ENCODE peak calls at places on chromosomes 11 and 22, in five cellular contexts. L, E, Y, Z and Q are unnamed samples.

GRCh38 chr22:30416403-30416802 is 9.2 kb upstream of the MTFP1 start:
- DNase-seq in Z (peak), L (no peak), E (no peak), Y (no peak), Q (no peak)

GRCh38 chr11:33248416-33248957 is 8.7 kb upstream of the HIPK3 start:
- DNase-seq in Z (peak), Y (no peak), E (no peak), L (no peak), Q (no peak)

GRCh38 chr11:114319716-114320328 is 23.6 kb downstream of the NNMT start:
- DNase-seq in E (no peak), L (no peak), Y (no peak), Z (peak), Q (no peak)

GRCh38 chr11:12287009-12287373 is 90.4 kb upstream of the PARVA start:
- DNase-seq in E (no peak), Z (peak), Y (peak), L (no peak), Q (no peak)

GRCh38 chr11:133999355-133999754 is 42.6 kb upstream of the IGSF9B start:
- DNase-seq in E (no peak), Y (no peak), Z (no peak), L (peak), Q (no peak)

GRCh38 chr11:128934351-128934750 is 8.3 kb downstream of the TP53AIP1 start:
- DNase-seq in Z (no peak), Y (no peak), L (no peak), E (no peak), Q (no peak)

GRCh38 chr11:110565690-110566336 is 136.1 kb downstream of the FDX1 start:
- DNase-seq in Z (no peak), Y (no peak), L (peak), E (no peak), Q (no peak)

GRCh38 chr11:61533401-61533800 is 24.9 kb downstream of the LRRC10B start:
- DNase-seq in L (no peak), E (no peak), Y (no peak), Z (no peak), Q (no peak)

GRCh38 chr11:118000067-118000849 is 14.1 kb downstream of the IL10RA start:
- DNase-seq in Z (no peak), E (no peak), Y (peak), L (no peak), Q (no peak)

GRCh38 chr22:22787805-22788459 is 99.7 kb upstream of the IGLL5 start:
- DNase-seq in Y (no peak), Z (peak), L (peak), E (peak), Q (no peak)

GRCh38 chr11:62552931-62553838 is 6.6 kb upstream of the AHNAK start:
- DNase-seq in Y (peak), E (peak), L (peak), Z (peak), Q (no peak)

GRCh38 chr11:46120361-46120710 is 918 bp downstream of the PHF21A start:
- DNase-seq in E (peak), L (peak), Y (no peak), Z (no peak), Q (no peak)

GRCh38 chr11:94325681-94326080 is 21.3 kb downstream of the IZUMO1R start:
- DNase-seq in L (peak), Z (peak), E (peak), Y (no peak), Q (no peak)

GRCh38 chr11:77879218-77879617 is 58.3 kb downstream of the AAMDC start:
- DNase-seq in Z (peak), E (peak), Y (no peak), L (no peak), Q (no peak)
- H3K4me3 ChIP-seq in Z (no peak), E (no peak), Y (no peak), L (no peak), Q (no peak)

DNA sequence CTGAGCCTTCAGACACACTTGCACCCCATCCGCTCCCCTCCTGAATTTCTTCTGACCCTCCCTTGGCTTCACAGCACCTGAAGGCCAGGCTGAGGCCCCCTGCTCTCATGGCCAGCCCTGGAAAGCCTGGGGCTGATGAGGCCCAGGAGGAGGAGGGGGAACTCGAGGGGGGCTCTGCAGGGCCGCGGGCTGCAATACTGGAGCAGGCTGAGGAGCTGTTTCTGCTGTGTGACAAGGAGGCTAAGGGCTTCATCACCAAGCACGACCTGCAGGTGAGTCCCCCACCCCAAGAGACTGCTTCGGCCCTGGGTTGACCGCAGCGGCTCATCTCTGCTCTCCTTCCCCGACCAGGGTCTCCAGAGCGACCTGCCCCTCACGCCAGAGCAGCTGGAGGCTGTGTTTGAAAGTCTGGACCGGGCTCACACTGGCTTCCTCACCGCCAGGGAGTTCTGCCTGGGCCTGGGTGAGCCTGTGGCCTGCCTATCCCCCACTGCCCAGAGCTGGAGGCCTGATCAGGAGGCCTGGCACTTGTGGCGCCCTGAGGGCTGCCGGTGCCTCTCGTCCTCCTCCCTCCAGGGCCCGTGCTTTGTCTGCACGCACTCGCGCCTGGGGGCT is 889 bp downstream of the CRACR2B start:
- DNase-seq in L (peak), E (no peak), Z (no peak), Y (no peak), Q (no peak)
- H3K4me3 ChIP-seq in L (peak), E (no peak), Z (no peak), Y (peak), Q (no peak)

DNA sequence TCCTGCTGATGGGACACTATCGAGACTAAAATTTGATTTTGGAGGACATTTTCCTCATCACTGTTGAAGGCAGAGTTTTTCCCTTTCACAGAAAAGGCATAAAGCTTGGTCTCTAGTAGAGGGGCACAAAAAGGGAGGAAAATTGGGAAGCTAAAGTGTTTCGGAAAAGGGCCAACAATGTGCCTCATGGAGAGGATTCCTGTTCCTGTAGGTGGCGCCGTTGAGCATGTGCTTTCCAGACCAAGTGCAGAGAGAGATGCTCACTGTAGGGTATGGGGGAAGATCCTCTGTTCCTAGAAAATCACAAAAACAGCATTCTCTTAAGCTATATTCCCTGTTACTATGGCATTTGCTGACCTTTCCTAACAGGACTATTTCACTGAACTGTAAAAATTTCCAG is 18.4 kb upstream of the OR4C5 start:
- DNase-seq in Z (no peak), Y (no peak), L (peak), E (no peak), Q (no peak)
- H3K4me3 ChIP-seq in Z (no peak), Y (no peak), L (no peak), E (no peak), Q (no peak)

GRCh38 chr22:43320943-43321900 is 21.9 kb downstream of the SCUBE1 start:
- DNase-seq in E (no peak), L (no peak), Y (no peak), Z (no peak), Q (no peak)
- H3K4me3 ChIP-seq in E (no peak), L (no peak), Y (no peak), Z (no peak), Q (no peak)

GRCh38 chr11:16612801-16613400 is 125.5 kb upstream of the C11orf58 start:
- DNase-seq in Z (no peak), E (no peak), L (no peak), Y (no peak), Q (no peak)
- H3K4me3 ChIP-seq in Z (peak), E (no peak), L (peak), Y (peak), Q (peak)

DNA sequence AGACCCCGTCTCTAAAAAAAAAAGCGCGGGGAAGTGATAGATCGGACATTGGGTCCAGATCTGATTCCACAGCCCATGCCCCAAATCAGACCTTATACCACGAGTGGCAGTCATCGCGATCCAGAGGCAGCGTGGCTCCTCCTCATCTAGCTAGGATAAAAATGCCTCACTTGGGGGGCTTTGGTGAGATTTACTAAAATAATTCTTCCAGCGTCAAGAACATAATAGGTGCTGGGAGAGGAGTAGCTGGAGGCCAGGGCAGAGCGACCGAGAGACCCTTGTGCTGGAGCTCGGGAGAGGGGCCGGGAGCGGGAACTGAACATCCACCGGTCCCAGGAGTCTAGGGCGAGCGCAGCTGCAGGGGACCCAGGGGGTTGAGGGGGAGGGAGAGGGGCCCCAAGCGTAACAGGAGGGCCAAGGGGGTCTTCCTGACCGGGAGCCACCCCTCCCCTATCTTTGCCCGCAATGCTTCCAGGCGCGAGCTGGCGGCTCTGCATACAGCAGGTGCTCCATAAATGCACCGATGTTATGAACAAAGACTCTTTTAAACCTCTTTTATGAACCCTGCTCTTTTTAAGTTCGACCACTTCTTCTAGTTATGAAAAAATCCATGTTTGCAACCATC is 823 bp upstream of the CPT1A start:
- DNase-seq in L (no peak), Z (no peak), E (no peak), Y (no peak), Q (no peak)
- H3K4me3 ChIP-seq in L (no peak), Z (peak), E (no peak), Y (peak), Q (peak)

GRCh38 chr11:124799384-124800225 is 601 bp downstream of the MSANTD2 start:
- DNase-seq in E (peak), L (peak), Y (peak), Z (peak), Q (no peak)
- H3K4me3 ChIP-seq in E (peak), L (peak), Y (peak), Z (peak), Q (peak)

DNA sequence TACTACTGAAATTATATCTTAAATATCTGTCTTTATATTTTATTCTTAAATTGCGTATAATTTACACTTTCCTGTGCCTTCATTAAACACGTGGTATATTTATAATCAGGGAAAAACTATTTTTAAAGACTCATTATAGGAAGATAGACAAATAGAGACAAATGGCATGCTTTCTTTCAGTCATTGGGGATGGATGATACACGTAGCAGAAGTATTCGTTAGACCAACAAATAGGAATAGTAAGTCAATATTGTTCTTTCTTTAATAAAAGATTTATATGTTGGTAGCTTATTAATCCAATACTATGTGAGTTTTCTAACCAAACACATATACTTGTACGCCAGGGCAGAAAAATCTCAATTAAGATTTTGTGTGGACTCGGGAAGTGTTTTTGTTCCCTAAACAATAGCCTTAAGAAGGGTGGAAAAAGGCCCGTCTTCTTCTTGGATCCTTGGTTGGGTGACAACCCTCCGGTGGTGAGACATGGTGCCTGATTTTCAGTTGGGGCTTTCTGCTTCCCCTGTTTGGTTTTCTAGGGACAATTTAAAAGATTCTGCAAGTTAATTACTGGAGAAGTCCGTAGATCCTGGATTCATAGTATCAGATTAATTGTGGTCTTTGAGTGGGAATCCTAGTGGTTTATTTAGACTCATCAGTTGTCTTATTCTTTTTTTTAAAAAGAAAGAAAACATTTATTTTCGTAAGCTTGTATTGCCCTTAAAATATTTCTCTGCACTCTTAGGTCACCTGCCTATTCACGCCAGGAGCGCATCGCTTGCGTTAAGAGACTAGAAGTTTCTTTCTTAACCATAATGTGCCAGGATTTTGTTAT is 83.5 kb upstream of the WNT7B start:
- DNase-seq in Y (peak), E (no peak), Z (no peak), L (no peak), Q (no peak)
- H3K4me3 ChIP-seq in Y (peak), E (no peak), Z (no peak), L (no peak), Q (peak)

DNA sequence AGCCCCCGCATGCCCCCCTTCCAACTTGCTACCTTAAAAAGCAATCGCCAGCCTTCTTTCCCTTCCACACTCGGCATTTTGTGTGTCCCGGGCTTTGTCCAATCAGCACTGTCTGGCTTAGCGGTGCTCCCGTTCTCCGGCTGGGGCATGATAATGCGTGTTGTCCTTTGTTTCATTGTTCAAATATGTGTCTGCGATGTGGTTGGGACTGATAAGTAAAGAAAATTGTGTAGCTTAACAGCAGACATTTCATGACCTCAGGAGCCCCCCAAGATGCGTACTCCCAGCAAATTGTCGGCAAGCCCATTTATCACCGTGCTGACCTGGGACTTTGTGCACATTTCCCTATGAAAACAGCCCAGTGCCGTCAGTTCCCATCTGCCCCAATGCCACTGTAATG is 166.9 kb upstream of the E2F8 start:
- DNase-seq in Z (no peak), Y (no peak), L (no peak), E (no peak), Q (no peak)
- H3K4me3 ChIP-seq in Z (no peak), Y (no peak), L (no peak), E (no peak), Q (no peak)

DNA sequence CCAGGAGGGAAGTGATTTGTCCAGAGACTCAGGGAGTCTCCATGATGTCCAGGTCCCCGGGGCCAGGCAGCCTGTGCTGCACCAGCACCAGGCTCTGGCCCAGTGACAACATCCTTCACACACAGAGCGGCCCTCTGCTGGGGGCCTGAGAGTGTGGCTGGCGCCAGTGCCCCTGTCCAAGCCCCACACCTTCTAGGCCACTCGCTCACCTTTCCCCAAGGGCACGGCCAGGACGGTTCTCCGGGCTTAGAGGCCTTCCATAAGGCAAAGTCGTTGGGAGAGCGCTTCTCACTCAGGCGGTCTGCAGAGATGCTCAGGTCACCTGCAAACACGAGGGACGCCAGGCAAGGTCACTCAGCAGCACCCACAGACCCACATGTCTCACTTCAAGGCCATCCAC is 27.9 kb upstream of the NAP1L4 start:
- DNase-seq in L (no peak), Z (no peak), Y (no peak), E (no peak), Q (no peak)
- H3K4me3 ChIP-seq in L (no peak), Z (no peak), Y (no peak), E (no peak), Q (no peak)